ENCODE peak calls at places on chromosomes 5 and 9, in six cellular contexts. One of them, this sample, is unnamed.

GRCh38 chr5:55913396-55914140 is 62.4 kb downstream of the IL31RA start:
- DNase-seq in substantia nigra: no peak
- DNase-seq in cardiac fibroblast: no peak
- DNase-seq in naive thymus-derived CD8-positive, alpha-beta T cell: no peak
- DNase-seq in IMR-90: no peak
- DNase-seq in HS-27A: no peak
- DNase-seq in this sample: no peak

GRCh38 chr5:87267574-87268125 is at the start of gene RASA1:
- DNase-seq in IMR-90: peak; percentile 87
- DNase-seq in substantia nigra: peak; percentile 96
- DNase-seq in HS-27A: peak; percentile 68
- DNase-seq in naive thymus-derived CD8-positive, alpha-beta T cell: no peak
- DNase-seq in cardiac fibroblast: peak; percentile 93
- DNase-seq in this sample: peak; percentile 65

GRCh38 chr5:145340099-145340498 is 495.0 kb downstream of the PRELID2 start:
- DNase-seq in HS-27A: no peak
- DNase-seq in substantia nigra: no peak
- DNase-seq in naive thymus-derived CD8-positive, alpha-beta T cell: no peak
- DNase-seq in IMR-90: no peak
- DNase-seq in cardiac fibroblast: no peak
- DNase-seq in this sample: no peak

GRCh38 chr5:175800656-175801081 is 70.7 kb upstream of the CPLX2 start:
- DNase-seq in HS-27A: peak; percentile 69
- DNase-seq in IMR-90: peak; percentile 45
- DNase-seq in substantia nigra: no peak
- DNase-seq in cardiac fibroblast: peak; percentile 85
- DNase-seq in naive thymus-derived CD8-positive, alpha-beta T cell: no peak
- DNase-seq in this sample: no peak

GRCh38 chr9:113651896-113652295 is 188.4 kb downstream of the RGS3 start:
- DNase-seq in substantia nigra: no peak
- DNase-seq in HS-27A: no peak
- DNase-seq in naive thymus-derived CD8-positive, alpha-beta T cell: no peak
- DNase-seq in IMR-90: no peak
- DNase-seq in cardiac fibroblast: no peak
- DNase-seq in this sample: no peak

GRCh38 chr5:145562931-145563330 is 272.2 kb downstream of the PRELID2 start:
- DNase-seq in cardiac fibroblast: no peak
- DNase-seq in naive thymus-derived CD8-positive, alpha-beta T cell: no peak
- DNase-seq in HS-27A: no peak
- DNase-seq in IMR-90: no peak
- DNase-seq in substantia nigra: no peak
- DNase-seq in this sample: no peak

GRCh38 chr5:115450741-115451140 is 93.8 kb downstream of the FEM1C start:
- DNase-seq in naive thymus-derived CD8-positive, alpha-beta T cell: no peak
- DNase-seq in HS-27A: no peak
- DNase-seq in IMR-90: peak; percentile 92
- DNase-seq in cardiac fibroblast: peak; percentile 98
- DNase-seq in substantia nigra: no peak
- DNase-seq in this sample: no peak

GRCh38 chr9:18495065-18495464 is 21.1 kb downstream of the ADAMTSL1 start:
- DNase-seq in HS-27A: no peak
- DNase-seq in naive thymus-derived CD8-positive, alpha-beta T cell: no peak
- DNase-seq in IMR-90: no peak
- DNase-seq in substantia nigra: no peak
- DNase-seq in cardiac fibroblast: peak; percentile 32
- DNase-seq in this sample: no peak

GRCh38 chr5:55600536-55601208 is 65.9 kb upstream of the PLPP1 start:
- DNase-seq in substantia nigra: peak; percentile 37
- DNase-seq in naive thymus-derived CD8-positive, alpha-beta T cell: peak; percentile 41
- DNase-seq in cardiac fibroblast: peak; percentile 74
- DNase-seq in HS-27A: no peak
- DNase-seq in IMR-90: peak; percentile 60
- DNase-seq in this sample: no peak

GRCh38 chr9:13013976-13014375 is 239.2 kb downstream of the LURAP1L start:
- DNase-seq in cardiac fibroblast: peak; percentile 39
- DNase-seq in HS-27A: no peak
- DNase-seq in substantia nigra: no peak
- DNase-seq in naive thymus-derived CD8-positive, alpha-beta T cell: no peak
- DNase-seq in IMR-90: peak; percentile 21
- DNase-seq in this sample: no peak

GRCh38 chr5:151686673-151687378 is at the start of gene SPARC:
- DNase-seq in substantia nigra: peak; percentile 70
- DNase-seq in naive thymus-derived CD8-positive, alpha-beta T cell: no peak
- DNase-seq in IMR-90: peak; percentile 96
- DNase-seq in cardiac fibroblast: peak; percentile 95
- DNase-seq in HS-27A: peak; percentile 47
- DNase-seq in this sample: peak; percentile 66

GRCh38 chr9:12853021-12853420 is 78.2 kb downstream of the LURAP1L start:
- DNase-seq in cardiac fibroblast: no peak
- DNase-seq in substantia nigra: no peak
- DNase-seq in HS-27A: no peak
- DNase-seq in naive thymus-derived CD8-positive, alpha-beta T cell: no peak
- DNase-seq in IMR-90: peak; percentile 26
- DNase-seq in this sample: no peak

GRCh38 chr5:142716963-142717362 is 31.1 kb upstream of the FGF1 start:
- DNase-seq in cardiac fibroblast: peak; percentile 62
- DNase-seq in naive thymus-derived CD8-positive, alpha-beta T cell: peak; percentile 28
- DNase-seq in substantia nigra: peak; percentile 57
- DNase-seq in IMR-90: peak; percentile 51
- DNase-seq in HS-27A: no peak
- DNase-seq in this sample: no peak

GRCh38 chr5:137696481-137696880 is 39.4 kb downstream of the KLHL3 start:
- DNase-seq in naive thymus-derived CD8-positive, alpha-beta T cell: no peak
- DNase-seq in IMR-90: peak; percentile 63
- DNase-seq in substantia nigra: no peak
- DNase-seq in HS-27A: no peak
- DNase-seq in cardiac fibroblast: peak; percentile 31
- DNase-seq in this sample: no peak

GRCh38 chr5:68482199-68482598 is 266.6 kb downstream of the PIK3R1 start:
- DNase-seq in cardiac fibroblast: no peak
- DNase-seq in naive thymus-derived CD8-positive, alpha-beta T cell: no peak
- DNase-seq in substantia nigra: no peak
- DNase-seq in IMR-90: peak; percentile 58
- DNase-seq in HS-27A: no peak
- DNase-seq in this sample: no peak

GRCh38 chr9:79572891-79573696 is 1.3 kb downstream of the TLE4 start:
- DNase-seq in substantia nigra: peak; percentile 59
- DNase-seq in IMR-90: no peak
- DNase-seq in cardiac fibroblast: no peak
- DNase-seq in naive thymus-derived CD8-positive, alpha-beta T cell: peak; percentile 82
- DNase-seq in HS-27A: no peak
- DNase-seq in this sample: no peak

GRCh38 chr5:18305288-18305899 is 671.1 kb downstream of the TAF11L14 start:
- DNase-seq in IMR-90: peak; percentile 39
- DNase-seq in substantia nigra: no peak
- DNase-seq in HS-27A: no peak
- DNase-seq in naive thymus-derived CD8-positive, alpha-beta T cell: no peak
- DNase-seq in cardiac fibroblast: peak; percentile 49
- DNase-seq in this sample: peak; percentile 15

GRCh38 chr5:125550237-125550636 is 803.8 kb upstream of the ZNF608 start:
- DNase-seq in substantia nigra: no peak
- DNase-seq in HS-27A: no peak
- DNase-seq in naive thymus-derived CD8-positive, alpha-beta T cell: no peak
- DNase-seq in IMR-90: peak; percentile 74
- DNase-seq in cardiac fibroblast: peak; percentile 79
- DNase-seq in this sample: peak; percentile 41

GRCh38 chr5:74290634-74291033 is 349.9 kb downstream of the ENC1 start:
- DNase-seq in naive thymus-derived CD8-positive, alpha-beta T cell: no peak
- DNase-seq in substantia nigra: no peak
- DNase-seq in HS-27A: no peak
- DNase-seq in cardiac fibroblast: no peak
- DNase-seq in IMR-90: no peak
- DNase-seq in this sample: no peak

GRCh38 chr9:136881691-136882108 is 4.6 kb upstream of the TRAF2 start:
- DNase-seq in naive thymus-derived CD8-positive, alpha-beta T cell: no peak
- DNase-seq in HS-27A: no peak
- DNase-seq in substantia nigra: no peak
- DNase-seq in IMR-90: peak; percentile 44
- DNase-seq in cardiac fibroblast: no peak
- DNase-seq in this sample: no peak

GRCh38 chr5:120096413-120096812 is 367.7 kb upstream of the PRR16 start:
- DNase-seq in HS-27A: peak; percentile 14
- DNase-seq in cardiac fibroblast: peak; percentile 72
- DNase-seq in IMR-90: peak; percentile 64
- DNase-seq in substantia nigra: no peak
- DNase-seq in naive thymus-derived CD8-positive, alpha-beta T cell: no peak
- DNase-seq in this sample: no peak

GRCh38 chr5:1041225-1042186 is 32.9 kb downstream of the NKD2 start:
- DNase-seq in naive thymus-derived CD8-positive, alpha-beta T cell: no peak
- DNase-seq in substantia nigra: no peak
- DNase-seq in IMR-90: no peak
- DNase-seq in cardiac fibroblast: no peak
- DNase-seq in HS-27A: no peak
- DNase-seq in this sample: no peak

GRCh38 chr5:27733242-27733641 is 694.9 kb upstream of the CDH9 start:
- DNase-seq in substantia nigra: no peak
- DNase-seq in HS-27A: no peak
- DNase-seq in IMR-90: no peak
- DNase-seq in cardiac fibroblast: no peak
- DNase-seq in naive thymus-derived CD8-positive, alpha-beta T cell: no peak
- DNase-seq in this sample: no peak

GRCh38 chr5:2003690-2004365 is 121.1 kb upstream of the IRX4 start:
- DNase-seq in substantia nigra: no peak
- DNase-seq in HS-27A: no peak
- DNase-seq in naive thymus-derived CD8-positive, alpha-beta T cell: no peak
- DNase-seq in cardiac fibroblast: no peak
- DNase-seq in IMR-90: no peak
- DNase-seq in this sample: no peak

GRCh38 chr5:72234898-72235297 is 85.1 kb downstream of the MRPS27 start:
- DNase-seq in cardiac fibroblast: no peak
- DNase-seq in HS-27A: no peak
- DNase-seq in substantia nigra: no peak
- DNase-seq in naive thymus-derived CD8-positive, alpha-beta T cell: no peak
- DNase-seq in IMR-90: no peak
- DNase-seq in this sample: no peak

GRCh38 chr5:78653969-78654368 is 5.4 kb upstream of the LHFPL2 start:
- DNase-seq in substantia nigra: no peak
- DNase-seq in HS-27A: no peak
- DNase-seq in IMR-90: peak; percentile 59
- DNase-seq in naive thymus-derived CD8-positive, alpha-beta T cell: no peak
- DNase-seq in cardiac fibroblast: no peak
- DNase-seq in this sample: no peak

GRCh38 chr5:139636975-139637408 is 11.2 kb upstream of the CXXC5 start:
- DNase-seq in substantia nigra: no peak
- DNase-seq in IMR-90: peak; percentile 51
- DNase-seq in cardiac fibroblast: peak; percentile 60
- DNase-seq in HS-27A: no peak
- DNase-seq in naive thymus-derived CD8-positive, alpha-beta T cell: no peak
- DNase-seq in this sample: no peak

GRCh38 chr9:107410045-107410819 is 79.3 kb downstream of the KLF4 start:
- DNase-seq in IMR-90: no peak
- DNase-seq in naive thymus-derived CD8-positive, alpha-beta T cell: no peak
- DNase-seq in substantia nigra: no peak
- DNase-seq in cardiac fibroblast: no peak
- DNase-seq in HS-27A: no peak
- DNase-seq in this sample: no peak

GRCh38 chr5:22249209-22249608 is 603.9 kb downstream of the CDH12 start:
- DNase-seq in naive thymus-derived CD8-positive, alpha-beta T cell: no peak
- DNase-seq in substantia nigra: no peak
- DNase-seq in cardiac fibroblast: no peak
- DNase-seq in IMR-90: no peak
- DNase-seq in HS-27A: no peak
- DNase-seq in this sample: no peak

GRCh38 chr5:37575541-37576489 is 196.7 kb downstream of the WDR70 start:
- DNase-seq in HS-27A: no peak
- DNase-seq in substantia nigra: no peak
- DNase-seq in cardiac fibroblast: no peak
- DNase-seq in naive thymus-derived CD8-positive, alpha-beta T cell: no peak
- DNase-seq in IMR-90: no peak
- DNase-seq in this sample: no peak

GRCh38 chr5:180400416-180400815 is 47.3 kb upstream of the GFPT2 start:
- DNase-seq in HS-27A: no peak
- DNase-seq in cardiac fibroblast: no peak
- DNase-seq in IMR-90: no peak
- DNase-seq in naive thymus-derived CD8-positive, alpha-beta T cell: no peak
- DNase-seq in substantia nigra: no peak
- DNase-seq in this sample: no peak

GRCh38 chr5:148828461-148829247 is 2.2 kb downstream of the ADRB2 start:
- DNase-seq in HS-27A: no peak
- DNase-seq in naive thymus-derived CD8-positive, alpha-beta T cell: no peak
- DNase-seq in cardiac fibroblast: no peak
- DNase-seq in IMR-90: peak; percentile 38
- DNase-seq in substantia nigra: no peak
- DNase-seq in this sample: no peak

GRCh38 chr5:145130996-145131395 is 704.1 kb downstream of the PRELID2 start:
- DNase-seq in naive thymus-derived CD8-positive, alpha-beta T cell: no peak
- DNase-seq in HS-27A: no peak
- DNase-seq in cardiac fibroblast: peak; percentile 11
- DNase-seq in IMR-90: no peak
- DNase-seq in substantia nigra: no peak
- DNase-seq in this sample: no peak

GRCh38 chr5:72015103-72015548 is 92.1 kb upstream of the MAP1B start:
- DNase-seq in HS-27A: peak; percentile 36
- DNase-seq in naive thymus-derived CD8-positive, alpha-beta T cell: no peak
- DNase-seq in substantia nigra: peak; percentile 68
- DNase-seq in IMR-90: peak; percentile 56
- DNase-seq in cardiac fibroblast: peak; percentile 89
- DNase-seq in this sample: peak; percentile 10

GRCh38 chr9:26324787-26325186 is 567.8 kb downstream of the CAAP1 start:
- DNase-seq in substantia nigra: no peak
- DNase-seq in HS-27A: no peak
- DNase-seq in cardiac fibroblast: no peak
- DNase-seq in IMR-90: peak; percentile 62
- DNase-seq in naive thymus-derived CD8-positive, alpha-beta T cell: no peak
- DNase-seq in this sample: no peak

GRCh38 chr9:93893899-93894690 is 61.1 kb downstream of the BARX1 start:
- DNase-seq in IMR-90: no peak
- DNase-seq in naive thymus-derived CD8-positive, alpha-beta T cell: no peak
- DNase-seq in HS-27A: no peak
- DNase-seq in cardiac fibroblast: no peak
- DNase-seq in substantia nigra: no peak
- DNase-seq in this sample: no peak

This sample was measured in brain pericyte.